ENCODE peak calls at places on chromosomes 5 and 9, in ten cellular contexts. Z is HFF-Myc; K is adrenal gland; V is cardiac muscle cell; D is fibroblast of villous mesenchyme; S is progenitor cell of endocrine pancreas; H is suprapubic skin; Q is AG10803; I is CD8-positive, alpha-beta T cell; G is HepG2. O is an unnamed sample.

GRCh38 chr9:105713939-105714331 is 19.6 kb downstream of the TMEM38B start:
- DNase-seq in Z (no peak), Q (no peak), H (no peak), G (no peak), D (no peak), V (no peak), S (no peak), I (no peak), K (no peak), O (no peak)

GRCh38 chr5:88746438-88746882 is 136.5 kb downstream of the MEF2C start:
- DNase-seq in G (no peak), I (no peak), K (peak), Q (no peak), S (no peak), D (no peak), H (no peak), V (no peak), Z (no peak), O (no peak)

GRCh38 chr5:6714221-6715041 is 1.2 kb downstream of the TENT4A start:
- DNase-seq in Z (no peak), K (peak), G (no peak), D (no peak), S (no peak), Q (no peak), I (no peak), V (peak), H (no peak), O (no peak)

GRCh38 chr5:127802477-127802865 is 99.3 kb downstream of the CCDC192 start:
- DNase-seq in K (no peak), H (no peak), Z (no peak), Q (peak), S (no peak), I (no peak), D (no peak), V (no peak), G (no peak), O (no peak)

GRCh38 chr5:93072831-93073459 is 508.1 kb downstream of the NR2F1-AS1 start:
- DNase-seq in H (no peak), S (no peak), V (no peak), D (peak), K (no peak), G (no peak), Q (peak), Z (no peak), I (no peak), O (no peak)

GRCh38 chr5:135205616-135206349 is 171.8 kb upstream of the PITX1 start:
- DNase-seq in Q (no peak), D (peak), Z (peak), H (no peak), I (no peak), S (peak), V (no peak), G (no peak), K (no peak), O (no peak)

GRCh38 chr5:71925608-71926091 is 181.6 kb upstream of the MAP1B start:
- DNase-seq in S (no peak), D (no peak), K (no peak), Q (peak), Z (no peak), H (no peak), I (no peak), V (no peak), G (no peak), O (no peak)

GRCh38 chr9:133169102-133169501 is 5.4 kb upstream of the GBGT1 start:
- DNase-seq in H (no peak), D (no peak), Q (no peak), V (no peak), S (no peak), Z (no peak), K (no peak), I (no peak), G (no peak), O (no peak)

GRCh38 chr5:82684153-82684552 is 393.0 kb downstream of the TMEM167A start:
- DNase-seq in I (no peak), V (no peak), Z (no peak), S (no peak), G (no peak), H (no peak), K (no peak), Q (no peak), D (no peak), O (no peak)

GRCh38 chr9:114745108-114745848 is 60.6 kb downstream of the TNFSF15 start:
- DNase-seq in S (no peak), G (no peak), Q (peak), I (no peak), H (no peak), V (no peak), Z (no peak), K (no peak), D (no peak), O (no peak)

GRCh38 chr9:2153599-2154217 is 138.6 kb downstream of the SMARCA2 start:
- DNase-seq in Z (no peak), D (no peak), S (no peak), K (no peak), H (no peak), Q (no peak), V (no peak), I (no peak), G (no peak), O (no peak)

GRCh38 chr5:75021800-75022199 is 30.6 kb downstream of the GCNT4 start:
- DNase-seq in H (no peak), Z (no peak), S (no peak), D (no peak), Q (no peak), K (no peak), G (no peak), I (no peak), V (no peak), O (no peak)

GRCh38 chr9:133461975-133462374 is 2.2 kb downstream of the CACFD1 start:
- DNase-seq in I (no peak), H (no peak), D (no peak), G (peak), Z (no peak), Q (no peak), K (no peak), V (no peak), S (no peak), O (no peak)

GRCh38 chr9:137294684-137295312 is 7.3 kb downstream of the NRARP start:
- DNase-seq in G (no peak), V (no peak), H (no peak), Z (no peak), Q (no peak), S (no peak), K (no peak), I (no peak), D (peak), O (no peak)

GRCh38 chr5:160799160-160799559 is 52.9 kb downstream of the ATP10B start:
- DNase-seq in G (no peak), K (peak), I (no peak), Q (no peak), H (no peak), D (no peak), Z (no peak), S (no peak), V (no peak), O (no peak)

GRCh38 chr9:126506361-126507317 is 107.1 kb upstream of the LMX1B start:
- DNase-seq in D (no peak), G (no peak), Z (no peak), I (no peak), H (no peak), Q (no peak), V (no peak), K (no peak), S (no peak), O (no peak)

GRCh38 chr9:127848756-127849504 is 5.5 kb downstream of the ENG start:
- DNase-seq in G (peak), K (no peak), D (no peak), I (no peak), V (no peak), Z (no peak), Q (no peak), H (no peak), S (no peak), O (no peak)

GRCh38 chr9:89466451-89467277 is 31.2 kb downstream of the SEMA4D start:
- DNase-seq in S (no peak), I (no peak), G (no peak), K (peak), D (no peak), Q (no peak), Z (no peak), H (peak), V (no peak), O (no peak)

GRCh38 chr5:17238521-17239041 is 21.1 kb downstream of the BASP1 start:
- DNase-seq in V (no peak), H (no peak), I (no peak), Z (peak), K (no peak), Q (peak), S (no peak), D (peak), G (no peak), O (no peak)

GRCh38 chr5:147391781-147392180 is 118.1 kb downstream of the DPYSL3 start:
- DNase-seq in I (no peak), Q (peak), D (peak), H (no peak), Z (peak), S (no peak), G (peak), V (peak), K (peak), O (no peak)

GRCh38 chr9:134942421-134943119 is 24.9 kb upstream of the FCN1 start:
- DNase-seq in Z (no peak), V (no peak), K (no peak), G (no peak), I (no peak), S (no peak), H (no peak), D (no peak), Q (no peak), O (no peak)

GRCh38 chr5:29367176-29367833 is 1826.2 kb upstream of the CDH6 start:
- DNase-seq in D (no peak), Z (no peak), G (peak), K (no peak), I (no peak), S (no peak), H (no peak), Q (no peak), V (no peak), O (no peak)

GRCh38 chr9:97749928-97750327 is 52.8 kb upstream of the XPA start:
- DNase-seq in I (no peak), K (no peak), D (no peak), Q (peak), S (no peak), G (no peak), V (no peak), Z (no peak), H (no peak), O (no peak)

GRCh38 chr9:134239130-134239888 is 74.9 kb upstream of the RNU6ATAC start:
- DNase-seq in I (no peak), Q (no peak), S (no peak), D (no peak), H (no peak), Z (no peak), G (no peak), V (no peak), K (no peak), O (no peak)

GRCh38 chr5:96396878-96397277 is 36.2 kb downstream of the PCSK1 start:
- DNase-seq in Q (no peak), V (no peak), Z (no peak), H (no peak), I (no peak), S (no peak), D (no peak), K (no peak), G (no peak), O (no peak)

GRCh38 chr5:119250946-119251901 is 104.6 kb upstream of the TNFAIP8 start:
- DNase-seq in D (no peak), I (no peak), H (no peak), G (no peak), Q (peak), V (no peak), K (no peak), S (no peak), Z (no peak), O (no peak)

GRCh38 chr5:119257613-119258012 is 98.2 kb upstream of the TNFAIP8 start:
- DNase-seq in K (no peak), G (no peak), I (no peak), D (no peak), Z (no peak), H (no peak), Q (no peak), S (no peak), V (no peak), O (no peak)

DNA sequence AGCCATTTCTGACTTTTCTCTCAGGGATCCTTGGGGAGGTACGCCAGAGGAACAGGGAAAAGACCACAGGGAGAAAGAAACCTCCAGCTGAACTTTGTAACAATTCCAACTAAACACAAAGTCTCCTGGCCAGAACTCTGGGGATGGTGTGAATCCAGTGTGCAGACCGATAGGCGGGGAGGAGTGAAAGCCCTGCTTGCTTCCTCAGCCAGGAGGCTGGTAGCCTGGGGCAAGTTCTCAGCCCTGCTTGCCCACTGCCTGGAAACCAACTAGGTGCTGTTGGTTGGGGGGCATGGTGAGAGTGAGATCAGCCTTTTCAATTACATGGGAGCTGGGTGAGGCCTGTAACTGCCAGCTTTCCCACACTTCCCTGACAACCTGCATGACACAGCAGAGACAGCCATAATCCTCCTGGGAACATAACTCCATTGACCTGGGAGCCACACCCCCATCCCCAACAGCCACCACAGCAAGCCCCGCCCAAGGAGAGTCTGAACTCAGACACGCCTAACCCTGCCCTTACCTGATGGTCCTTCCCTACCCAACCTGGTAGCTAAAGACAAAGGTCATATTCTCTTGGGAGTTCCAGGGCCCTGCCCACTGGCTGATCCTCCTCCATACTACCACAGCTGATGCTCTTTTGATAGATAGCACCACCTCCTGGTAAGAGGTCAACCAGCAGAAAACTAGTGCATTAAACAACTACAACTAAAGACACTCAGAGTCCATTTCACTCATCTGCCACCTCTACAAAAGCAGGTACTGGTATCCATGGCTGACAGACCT is 100.1 kb upstream of the TNFAIP8 start:
- DNase-seq in G (peak), Q (no peak), H (no peak), Z (no peak), V (no peak), D (peak), S (no peak), I (no peak), K (no peak), O (no peak)
- TF ChIP-seq CTCF in G (peak), Q (no peak), H (no peak), Z (peak), V (peak), D (peak), S (no peak), I (no peak), K (no peak), O (peak)

DNA sequence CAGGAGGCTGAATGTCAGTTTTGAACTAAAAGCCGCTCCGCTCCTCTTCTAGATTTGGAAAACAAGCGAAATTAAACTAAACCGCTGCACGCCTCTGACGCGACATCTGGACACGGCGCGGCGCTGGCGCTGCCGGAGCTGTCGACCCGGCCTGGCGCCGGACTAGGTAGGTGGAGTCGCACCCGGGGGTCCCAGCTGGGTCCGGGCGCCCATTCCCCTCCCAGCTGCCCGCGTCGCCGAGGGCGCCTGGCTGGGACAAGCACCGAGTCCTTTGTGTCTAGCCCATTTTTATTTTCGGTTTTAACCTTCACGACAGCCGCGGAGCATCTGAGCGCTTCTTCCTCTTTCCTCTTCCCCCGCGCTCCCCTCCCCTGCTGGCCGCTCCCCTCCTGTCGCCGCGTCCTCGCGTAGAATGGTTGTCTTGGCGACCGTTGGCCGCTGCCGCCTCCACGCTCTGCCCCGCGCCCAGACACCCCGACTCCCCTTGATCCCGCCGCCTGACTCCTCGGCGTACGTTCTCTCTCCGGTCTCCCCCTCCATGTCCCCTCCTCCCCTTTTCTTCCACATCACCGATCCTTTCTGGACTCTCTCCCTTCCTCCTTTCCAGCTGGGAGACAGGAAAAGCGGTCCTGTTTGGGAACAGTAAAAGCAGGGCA is 533 bp downstream of the CDKN2B-AS1 start:
- DNase-seq in Q (peak), G (no peak), V (peak), D (peak), S (no peak), I (peak), Z (no peak), K (peak), H (peak), O (no peak)
- TF ChIP-seq CTCF in Q (no peak), G (no peak), V (no peak), D (no peak), S (no peak), I (no peak), Z (no peak), K (no peak), H (no peak), O (no peak)

DNA sequence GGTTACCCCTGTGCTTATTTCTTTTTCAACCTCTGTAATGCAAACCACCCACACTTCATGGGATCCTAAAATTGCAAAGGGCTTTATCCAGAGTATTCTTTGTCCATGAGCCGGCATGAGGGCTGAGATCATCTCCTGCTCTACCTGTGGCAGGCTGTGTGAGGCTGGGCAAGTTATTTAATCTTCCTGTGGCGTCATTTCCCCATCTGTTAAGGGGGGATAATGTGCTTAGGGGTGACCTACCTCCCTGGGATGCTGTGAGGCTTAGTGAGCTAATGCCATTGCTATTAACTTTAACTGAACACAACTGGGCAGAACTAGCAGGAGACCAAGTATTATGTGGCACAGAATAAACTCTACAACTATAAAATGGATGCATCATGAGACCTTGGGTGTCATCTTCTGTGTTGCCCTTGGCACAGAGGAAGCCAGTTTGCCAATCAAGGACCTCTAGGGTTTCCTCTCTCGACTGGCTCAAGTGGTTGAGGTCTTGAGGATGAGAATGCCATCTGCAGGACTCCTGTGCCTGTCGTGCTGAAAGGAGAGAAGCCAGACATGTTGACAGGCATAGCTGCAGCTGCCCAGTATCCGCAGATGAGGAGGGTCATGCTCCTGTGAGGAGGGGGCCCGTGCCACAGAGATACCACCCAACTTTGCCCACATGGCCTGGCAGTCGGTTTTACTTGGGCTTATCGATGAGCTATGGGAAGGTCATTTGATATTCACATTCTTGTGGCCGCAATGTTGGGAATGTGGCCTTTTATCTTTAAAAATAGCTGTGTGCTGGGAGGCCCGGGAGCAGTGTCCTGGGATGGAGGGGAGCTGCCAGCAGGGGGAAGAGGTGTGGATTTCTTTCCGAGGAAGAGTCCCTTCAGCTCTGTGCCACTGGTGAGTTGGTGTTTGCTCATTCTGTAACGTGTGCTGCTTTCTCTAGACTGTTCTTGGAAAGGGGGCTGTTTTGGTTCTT is 17.2 kb downstream of the FRMPD1 start:
- DNase-seq in I (no peak), D (no peak), S (no peak), Q (no peak), G (peak), Z (no peak), K (no peak), V (peak), H (no peak), O (peak)
- TF ChIP-seq CTCF in I (no peak), D (peak), S (peak), Q (no peak), G (no peak), Z (no peak), K (no peak), V (peak), H (no peak), O (no peak)

GRCh38 chr9:76215066-76215465 is 179.2 kb downstream of the RFK start:
- DNase-seq in Q (peak), H (no peak), K (peak), D (peak), V (no peak), S (no peak), I (no peak), G (no peak), Z (peak), O (no peak)
- TF ChIP-seq CTCF in Q (peak), H (no peak), K (peak), D (no peak), V (no peak), S (no peak), I (no peak), G (no peak), Z (no peak), O (no peak)

GRCh38 chr5:133287500-133287899 is 235.7 kb downstream of the HSPA4 start:
- DNase-seq in Z (no peak), D (peak), I (peak), Q (peak), K (peak), G (peak), S (peak), H (no peak), V (peak), O (peak)
- TF ChIP-seq CTCF in Z (peak), D (peak), I (peak), Q (peak), K (peak), G (peak), S (peak), H (no peak), V (peak), O (peak)

GRCh38 chr9:98999152-98999525 is 55.4 kb downstream of the COL15A1 start:
- DNase-seq in D (no peak), H (peak), V (no peak), Q (no peak), Z (no peak), G (no peak), I (no peak), S (no peak), K (no peak), O (no peak)
- TF ChIP-seq CTCF in D (no peak), H (no peak), V (no peak), Q (no peak), Z (no peak), G (no peak), I (no peak), S (no peak), K (no peak), O (no peak)

DNA sequence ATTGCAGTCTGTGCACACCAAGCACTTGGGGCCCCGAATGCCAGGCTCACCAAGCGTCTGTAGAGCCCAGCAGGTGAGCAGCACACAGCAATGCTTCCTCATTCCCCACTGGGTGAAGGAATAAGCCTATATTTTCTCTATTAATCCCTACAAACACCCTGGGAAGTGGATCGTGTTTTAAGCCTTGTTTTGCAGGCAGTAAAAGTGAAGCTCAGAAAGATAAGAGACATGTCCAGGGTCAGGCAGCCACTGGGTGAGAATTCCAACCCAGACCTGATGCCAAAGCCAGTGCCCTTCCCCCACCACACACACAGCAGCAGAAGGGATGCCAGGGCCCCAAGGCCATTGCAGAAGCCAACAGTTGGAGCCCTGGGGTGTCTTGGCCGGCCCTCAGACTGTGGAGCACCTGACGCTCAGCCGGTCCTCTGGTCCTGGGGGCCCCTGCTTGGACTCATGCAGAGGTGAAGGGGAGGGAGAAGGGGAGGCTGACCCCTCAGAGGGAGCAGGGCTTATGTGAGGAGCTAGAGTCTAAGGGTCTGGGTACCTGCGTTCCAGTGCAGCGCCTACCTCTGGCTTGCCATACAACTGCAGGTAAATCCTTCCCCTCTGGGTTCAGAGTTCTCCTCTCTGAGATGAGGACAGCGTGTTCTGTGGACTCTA is 26.3 kb upstream of the SYNPO start:
- DNase-seq in Q (no peak), D (no peak), H (no peak), Z (no peak), V (no peak), G (no peak), I (no peak), K (peak), S (no peak), O (no peak)
- TF ChIP-seq CTCF in Q (peak), D (peak), H (no peak), Z (peak), V (peak), G (peak), I (no peak), K (peak), S (peak), O (no peak)

O was measured in D721Med.